ENCODE peak calls at places on chromosome 19, in six cellular contexts. E is CD4-positive, alpha-beta T cell; J is stimulated activated CD8-positive, alpha-beta memory T cell treated with anti-CD3 and anti-CD28 coated beads, Interleukin-7, amount 100 ng/mL, for 1 hour; X is H7; O is lower leg skin; U is NCI-H524 treated with DMSO at 0.1 percent for 48 hours. R is an unnamed sample.

GRCh38 chr19:18171605-18172327 is 1.8 kb upstream of the IFI30 start:
- DNase-seq in U (no peak), X (peak), E (no peak), J (no peak), O (no peak), R (no peak)

GRCh38 chr19:19176950-19177349 is 6.9 kb upstream of the MEF2B start:
- DNase-seq in E (no peak), J (no peak), X (peak), U (no peak), O (no peak), R (no peak)

GRCh38 chr19:22832031-22832762 is at the start of gene ZNF723:
- DNase-seq in E (no peak), J (no peak), X (no peak), U (no peak), O (no peak), R (peak)

GRCh38 chr19:17021793-17022590 is 4.6 kb downstream of the CPAMD8 start:
- DNase-seq in E (no peak), J (no peak), X (no peak), O (no peak), U (no peak), R (no peak)

GRCh38 chr19:3061214-3062161 is 807 bp downstream of the TLE5 start:
- DNase-seq in J (peak), U (no peak), X (peak), O (no peak), E (peak), R (no peak)

GRCh38 chr19:3881272-3882040 is 971 bp downstream of the ATCAY start:
- DNase-seq in J (no peak), U (no peak), X (peak), O (no peak), E (no peak), R (no peak)

GRCh38 chr19:19460761-19461265 is 54.5 kb downstream of the TSSK6 start:
- DNase-seq in O (peak), U (peak), X (peak), J (peak), E (peak), R (no peak)

GRCh38 chr19:18712981-18713380 is 29.5 kb downstream of the CRTC1 start:
- DNase-seq in E (no peak), U (no peak), O (no peak), X (peak), J (no peak), R (no peak)

GRCh38 chr19:15399234-15399515 is 19.6 kb upstream of the AKAP8 start:
- DNase-seq in E (no peak), X (no peak), O (no peak), U (no peak), J (no peak), R (no peak)

GRCh38 chr19:9645466-9645865 is 24.4 kb upstream of the ZNF561 start:
- DNase-seq in X (no peak), E (no peak), O (no peak), J (no peak), U (no peak), R (no peak)

GRCh38 chr19:6084821-6085220 is 25.5 kb downstream of the RFX2 start:
- DNase-seq in J (no peak), O (no peak), X (no peak), U (no peak), E (no peak), R (no peak)

GRCh38 chr19:37778613-37779138 is 710 bp downstream of the ZNF573 start:
- DNase-seq in O (no peak), E (no peak), U (no peak), J (no peak), X (peak), R (peak)

GRCh38 chr19:11693505-11694499 is 44.9 kb downstream of the ZNF823 start:
- DNase-seq in O (no peak), U (peak), E (no peak), X (peak), J (no peak), R (peak)

GRCh38 chr19:2700660-2701360 is 1.7 kb downstream of the GNG7 start:
- DNase-seq in J (no peak), E (no peak), X (peak), U (no peak), O (no peak), R (no peak)

GRCh38 chr19:54369082-54369691 is 4.5 kb upstream of the LAIR1 start:
- DNase-seq in E (no peak), X (no peak), O (no peak), U (no peak), J (no peak), R (no peak)

GRCh38 chr19:34962281-34962944 is 1.6 kb downstream of the ZNF792 start:
- DNase-seq in X (no peak), J (no peak), E (no peak), O (no peak), U (no peak), R (no peak)

GRCh38 chr19:14159059-14159458 is 22.7 kb upstream of the ASF1B start:
- DNase-seq in U (no peak), J (no peak), O (no peak), E (no peak), X (peak), R (no peak)

GRCh38 chr19:17865364-17866311 is 5.9 kb downstream of the RPL18A start:
- DNase-seq in O (no peak), J (no peak), X (no peak), E (no peak), U (no peak), R (peak)

GRCh38 chr19:9597027-9597426 is 12.7 kb upstream of the ZNF121 start:
- DNase-seq in U (no peak), O (no peak), E (no peak), X (no peak), J (no peak), R (no peak)

GRCh38 chr19:4749870-4750269 is 26.2 kb upstream of the DPP9 start:
- DNase-seq in E (no peak), U (no peak), X (no peak), O (no peak), J (no peak), R (no peak)

GRCh38 chr19:29845576-29846176 is 33.9 kb downstream of the CCNE1 start:
- DNase-seq in O (peak), E (no peak), J (no peak), X (peak), U (no peak), R (no peak)

GRCh38 chr19:49983645-49984229 is 22.8 kb upstream of the SIGLEC11 start:
- DNase-seq in E (peak), J (peak), U (no peak), X (peak), O (peak), R (no peak)

GRCh38 chr19:55459950-55460657 is 1.3 kb downstream of the ISOC2 start:
- DNase-seq in J (no peak), U (no peak), E (no peak), O (no peak), X (no peak), R (no peak)

GRCh38 chr19:801030-801860 is 4.0 kb downstream of the PTBP1 start:
- DNase-seq in X (peak), J (no peak), O (no peak), U (no peak), E (no peak), R (no peak)

GRCh38 chr19:3879656-3880055 is 829 bp upstream of the ATCAY start:
- DNase-seq in X (peak), O (no peak), E (no peak), U (no peak), J (no peak), R (no peak)

GRCh38 chr19:17931532-17932191 is 1.2 kb upstream of the CCDC124 start:
- DNase-seq in E (no peak), O (no peak), X (peak), J (no peak), U (no peak), R (no peak)

GRCh38 chr19:46296722-46297431 is at the start of gene HIF3A:
- DNase-seq in J (no peak), O (no peak), U (no peak), X (peak), E (no peak), R (no peak)

GRCh38 chr19:13022859-13023636 is 27.8 kb downstream of the NFIX start:
- DNase-seq in E (no peak), O (peak), X (peak), U (no peak), J (no peak), R (peak)

GRCh38 chr19:34350161-34350561 is 14.8 kb upstream of the GPI start:
- DNase-seq in U (no peak), J (peak), O (no peak), X (no peak), E (peak), R (no peak)

GRCh38 chr19:51687791-51688664 is 5.1 kb upstream of the SPACA6 start:
- DNase-seq in O (no peak), E (no peak), X (peak), J (no peak), U (no peak), R (no peak)

GRCh38 chr19:16889429-16889882 is 657 bp downstream of the F2RL3 start:
- DNase-seq in O (no peak), X (no peak), J (no peak), U (no peak), E (no peak), R (no peak)

GRCh38 chr19:42038675-42039074 is 31.3 kb downstream of the GRIK5 start:
- DNase-seq in J (no peak), O (no peak), X (no peak), U (peak), E (no peak), R (no peak)

GRCh38 chr19:14494910-14495677 is 833 bp downstream of the GIPC1 start:
- DNase-seq in U (no peak), X (peak), J (no peak), E (no peak), O (no peak), R (no peak)

GRCh38 chr19:40341601-40342482 is 6.4 kb downstream of the C19orf47 start:
- DNase-seq in U (no peak), O (no peak), J (no peak), E (no peak), X (no peak), R (no peak)

GRCh38 chr19:35347171-35347929 is at the start of gene FFAR1:
- DNase-seq in E (peak), X (peak), O (no peak), J (no peak), U (no peak), R (no peak)

GRCh38 chr19:18418034-18418724 is 1.0 kb upstream of the SSBP4 start:
- DNase-seq in E (no peak), O (no peak), X (peak), U (no peak), J (no peak), R (no peak)

GRCh38 chr19:5667751-5668271 is 12.5 kb downstream of the MICOS13 start:
- DNase-seq in E (no peak), J (no peak), X (peak), O (no peak), U (no peak), R (no peak)

GRCh38 chr19:4539697-4540581 is at the start of gene LRG1:
- DNase-seq in X (peak), O (peak), U (no peak), J (no peak), E (no peak), R (no peak)